ENCODE peak calls at places on chromosome 5, in nine cellular contexts. J is CD8-positive, alpha-beta T cell; N is prostate gland; P is cardiac muscle cell; X is thyroid gland; H is CD8-positive, alpha-beta memory T cell; S is SK-N-SH; L is lung; R is psoas muscle. O is an unnamed sample.
A peak's percentile ranks its signal among the peaks of the same experiment; 100 is the strongest.

GRCh38 chr5:2519153-2519552 is 232.3 kb downstream of the IRX2 start:
- DNase-seq in R (no peak), H (no peak), N (no peak), S (no peak), X (no peak), P (no peak), J (no peak), L (no peak), O (no peak)

GRCh38 chr5:50300878-50301277 is 140.2 kb downstream of the EMB start:
- DNase-seq in S (no peak), X (no peak), H (no peak), P (no peak), R (no peak), N (no peak), L (no peak), J (no peak), O (no peak)

GRCh38 chr5:133049726-133050048 is 2.1 kb upstream of the HSPA4 start:
- DNase-seq in H (no peak), R (no peak), X (no peak), N (no peak), L (no peak), J (no peak), S (peak; percentile 63), P (no peak), O (no peak)

GRCh38 chr5:118044169-118044568 is 944.2 kb downstream of the DTWD2 start:
- DNase-seq in S (no peak), J (no peak), L (no peak), P (no peak), X (no peak), N (no peak), R (no peak), H (no peak), O (no peak)

GRCh38 chr5:119036101-119036762 is 34.7 kb upstream of the DMXL1 start:
- DNase-seq in S (no peak), J (no peak), H (no peak), L (no peak), P (no peak), N (no peak), R (no peak), X (no peak), O (no peak)

GRCh38 chr5:68802430-68802829 is 291.4 kb upstream of the SLC30A5 start:
- DNase-seq in L (no peak), X (no peak), S (no peak), N (no peak), P (no peak), H (no peak), R (peak; percentile 53), J (no peak), O (no peak)

GRCh38 chr5:93578179-93578812 is 2.7 kb downstream of the NR2F1-AS1 start:
- DNase-seq in X (no peak), P (no peak), L (no peak), S (no peak), R (no peak), N (no peak), H (no peak), J (no peak), O (no peak)

GRCh38 chr5:124402144-124402581 is 344.3 kb downstream of the ZNF608 start:
- DNase-seq in L (peak; percentile 69), J (no peak), S (no peak), R (no peak), X (peak; percentile 40), H (no peak), P (no peak), N (peak; percentile 75), O (no peak)

GRCh38 chr5:153901449-153901848 is 137.3 kb downstream of the FAM114A2 start:
- DNase-seq in L (no peak), J (no peak), N (no peak), S (no peak), R (no peak), X (no peak), H (no peak), P (no peak), O (no peak)

GRCh38 chr5:65855758-65856157 is 70.6 kb upstream of the ERBIN start:
- DNase-seq in H (no peak), P (no peak), J (no peak), R (no peak), X (no peak), S (no peak), N (no peak), L (no peak), O (no peak)

GRCh38 chr5:78649220-78649700 is 688 bp upstream of the LHFPL2 start:
- DNase-seq in L (no peak), R (no peak), J (no peak), H (no peak), P (no peak), N (no peak), X (no peak), S (peak; percentile 49), O (no peak)

GRCh38 chr5:8826491-8826890 is 719.4 kb downstream of the SEMA5A start:
- DNase-seq in J (no peak), L (no peak), R (no peak), P (no peak), S (no peak), N (no peak), X (no peak), H (no peak), O (no peak)

GRCh38 chr5:74543162-74543995 is 97.1 kb downstream of the ENC1 start:
- DNase-seq in H (no peak), S (peak; percentile 15), X (peak; percentile 19), R (no peak), L (no peak), J (no peak), N (peak; percentile 13), P (no peak), O (peak; percentile 58)

GRCh38 chr5:21654-22233 is 70.2 kb upstream of the PLEKHG4B start:
- DNase-seq in S (peak; percentile 59), N (no peak), L (no peak), J (no peak), X (peak; percentile 34), H (no peak), R (no peak), P (no peak), O (no peak)

GRCh38 chr5:118007262-118007661 is 981.1 kb downstream of the DTWD2 start:
- DNase-seq in X (no peak), N (no peak), R (no peak), S (no peak), J (no peak), P (no peak), L (no peak), H (no peak), O (no peak)

GRCh38 chr5:68375540-68375939 is 160.0 kb downstream of the PIK3R1 start:
- DNase-seq in X (no peak), L (no peak), P (no peak), R (no peak), J (no peak), N (no peak), H (no peak), S (no peak), O (no peak)

GRCh38 chr5:1536298-1537165 is 12.8 kb upstream of the LPCAT1 start:
- DNase-seq in R (peak; percentile 46), H (peak; percentile 87), P (no peak), X (peak; percentile 2), N (no peak), S (no peak), J (peak; percentile 52), L (peak; percentile 28), O (no peak)

GRCh38 chr5:150429410-150429873 is 16.7 kb upstream of the CD74 start:
- DNase-seq in P (no peak), H (no peak), S (no peak), N (no peak), J (no peak), R (no peak), L (no peak), X (no peak), O (no peak)
- H3K4me1 ChIP-seq in P (no peaks in the 10 kb centered on the region), H (no peaks in the 10 kb centered on the region), S (no peaks in the 10 kb centered on the region), N (no peaks in the 10 kb centered on the region), J (no peaks in the 10 kb centered on the region), R (no peaks in the 10 kb centered on the region), L (no peaks in the 10 kb centered on the region), X (peaks cover 8% of the 10 kb centered on the region), O (no peaks in the 10 kb centered on the region)

DNA sequence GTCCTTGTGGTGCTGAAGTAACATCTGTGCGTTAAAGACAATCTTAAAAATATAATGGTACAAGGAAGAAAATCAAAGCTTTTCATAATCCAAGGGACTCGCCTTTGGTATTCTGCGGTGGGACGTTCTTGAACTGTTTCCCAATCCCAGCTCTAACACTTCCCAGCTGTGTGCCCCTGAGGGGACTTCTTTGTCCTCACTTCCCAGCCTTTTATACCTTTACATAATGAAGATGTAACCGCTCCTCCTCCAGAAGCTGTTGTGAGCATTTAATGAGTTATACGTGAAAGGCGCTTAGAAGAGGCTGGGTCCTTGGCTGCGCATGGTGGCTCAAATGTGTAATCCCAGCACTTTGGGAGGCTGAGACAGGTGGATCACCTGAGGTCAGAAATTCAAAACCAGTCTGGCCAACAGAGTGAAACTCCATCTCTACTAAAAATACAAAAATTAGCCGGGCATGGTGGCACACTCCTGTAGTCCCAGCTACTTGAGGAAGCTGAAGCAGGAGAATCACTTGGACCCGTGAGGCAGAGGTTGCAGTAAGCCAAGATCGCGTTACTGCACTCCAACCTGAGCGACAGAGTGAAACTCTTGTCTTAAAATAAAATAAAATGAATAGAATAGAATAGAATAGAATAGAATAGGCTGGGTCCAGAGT is 16.8 kb downstream of the STK10 start:
- DNase-seq in P (no peak), S (no peak), X (peak; percentile 46), L (no peak), R (no peak), N (no peak), H (no peak), J (no peak), O (no peak)
- H3K4me1 ChIP-seq in P (peaks cover 24% of the 10 kb centered on the region), S (no peaks in the 10 kb centered on the region), X (no peaks in the 10 kb centered on the region), L (peaks cover 10% of the 10 kb centered on the region), R (peaks cover 39% of the 10 kb centered on the region), N (no peaks in the 10 kb centered on the region), H (peaks cover 88% of the 10 kb centered on the region), J (peaks cover 86% of the 10 kb centered on the region), O (peaks cover 2% of the 10 kb centered on the region)

GRCh38 chr5:61734001-61734400 is 401.9 kb downstream of the ZSWIM6 start:
- DNase-seq in R (no peak), P (no peak), L (no peak), H (no peak), S (no peak), N (peak; percentile 39), J (no peak), X (no peak), O (no peak)

GRCh38 chr5:61735531-61735930 is 403.5 kb downstream of the ZSWIM6 start:
- DNase-seq in S (no peak), P (no peak), J (no peak), N (no peak), L (no peak), X (no peak), R (no peak), H (no peak), O (no peak)

GRCh38 chr5:61734966-61735365 is 402.9 kb downstream of the ZSWIM6 start:
- DNase-seq in S (no peak), R (no peak), H (no peak), X (no peak), L (no peak), N (no peak), J (no peak), P (no peak), O (no peak)

GRCh38 chr5:61735999-61736398 is 403.9 kb downstream of the ZSWIM6 start:
- DNase-seq in H (no peak), J (no peak), R (no peak), N (no peak), P (no peak), S (no peak), X (no peak), L (no peak), O (no peak)

GRCh38 chr5:61737991-61738390 is 405.9 kb downstream of the ZSWIM6 start:
- DNase-seq in N (no peak), R (no peak), L (no peak), P (no peak), X (no peak), H (no peak), S (no peak), J (no peak), O (no peak)
- H3K4me1 ChIP-seq in N (no peaks in the 10 kb centered on the region), R (no peaks in the 10 kb centered on the region), L (no peaks in the 10 kb centered on the region), P (no peaks in the 10 kb centered on the region), X (no peaks in the 10 kb centered on the region), H (no peaks in the 10 kb centered on the region), S (no peaks in the 10 kb centered on the region), J (no peaks in the 10 kb centered on the region), O (peaks cover 5% of the 10 kb centered on the region)

GRCh38 chr5:126107381-126107780 is 315.8 kb upstream of the GRAMD2B start:
- DNase-seq in X (no peak), L (no peak), N (no peak), S (no peak), J (no peak), R (no peak), H (no peak), P (no peak), O (no peak)
- H3K4me1 ChIP-seq in X (no peaks in the 10 kb centered on the region), L (peaks cover 2% of the 10 kb centered on the region), N (no peaks in the 10 kb centered on the region), S (no peaks in the 10 kb centered on the region), J (no peaks in the 10 kb centered on the region), R (no peaks in the 10 kb centered on the region), H (no peaks in the 10 kb centered on the region), P (peaks cover 8% of the 10 kb centered on the region), O (peaks cover 3% of the 10 kb centered on the region)

O was measured in iPS DF 6.9.